ENCODE peak calls at places on chromosomes 7 and 10, in eight cellular contexts. Z, Q, I, J, Y, X, M and K are unnamed samples. For H3K4me1 and H3K9me3, the result is how much of the 10 kb centered on the place peaks cover.

GRCh38 chr7:133230591-133231194 is 22.2 kb upstream of the EXOC4 start:
- DNase-seq in Z (peak), Q (no peak), I (peak), J (peak), Y (peak), X (peak), M (peak), K (no peak)

GRCh38 chr7:143882611-143883078 is 19.3 kb downstream of the TCAF1 start:
- DNase-seq in Z (peak), Q (no peak), I (peak), J (peak), Y (no peak), X (no peak), M (peak), K (peak)

GRCh38 chr10:77602231-77602912 is 35.2 kb downstream of the KCNMA1 start:
- DNase-seq in Z (no peak), Q (no peak), I (no peak), J (no peak), Y (peak), X (no peak), M (no peak), K (peak)

GRCh38 chr7:37786741-37787569 is 61.4 kb upstream of the NME8 start:
- DNase-seq in Z (no peak), Q (no peak), I (no peak), J (no peak), Y (no peak), X (no peak), M (no peak), K (no peak)

GRCh38 chr7:19939746-19940145 is 166.3 kb upstream of the TMEM196 start:
- DNase-seq in Z (no peak), Q (no peak), I (no peak), J (no peak), Y (peak), X (no peak), M (no peak), K (peak)

GRCh38 chr10:132194726-132195125 is 8.0 kb downstream of the DPYSL4 start:
- DNase-seq in Z (no peak), Q (no peak), I (no peak), J (peak), Y (no peak), X (no peak), M (no peak), K (peak)

GRCh38 chr10:91559750-91560149 is 73.1 kb downstream of the PPP1R3C start:
- DNase-seq in Z (no peak), Q (no peak), I (no peak), J (no peak), Y (no peak), X (no peak), M (no peak), K (no peak)

GRCh38 chr10:31321396-31321941 is 2.5 kb downstream of the ZEB1 start:
- DNase-seq in Z (peak), Q (peak), I (no peak), J (no peak), Y (no peak), X (peak), M (no peak), K (no peak)

GRCh38 chr7:94509879-94510581 is 421 bp downstream of the CASD1 start:
- DNase-seq in Z (peak), Q (peak), I (peak), J (peak), Y (peak), X (peak), M (peak), K (peak)

GRCh38 chr10:664893-665292 is 24.6 kb downstream of the DIP2C start:
- DNase-seq in Z (no peak), Q (no peak), I (no peak), J (no peak), Y (no peak), X (no peak), M (no peak), K (no peak)

GRCh38 chr10:60310746-60311145 is 78.9 kb downstream of the ANK3 start:
- DNase-seq in Z (no peak), Q (no peak), I (no peak), J (no peak), Y (no peak), X (no peak), M (no peak), K (no peak)

GRCh38 chr10:15735766-15736165 is 16.0 kb upstream of the ITGA8 start:
- DNase-seq in Z (no peak), Q (no peak), I (no peak), J (peak), Y (no peak), X (no peak), M (no peak), K (no peak)

GRCh38 chr10:67837519-67838314 is at the start of gene DNAJC12:
- DNase-seq in Z (no peak), Q (no peak), I (no peak), J (no peak), Y (peak), X (no peak), M (no peak), K (peak)

GRCh38 chr10:48332166-48332870 is 25.8 kb downstream of the MAPK8 start:
- DNase-seq in Z (no peak), Q (no peak), I (peak), J (no peak), Y (peak), X (no peak), M (no peak), K (no peak)

GRCh38 chr7:93171606-93172226 is 23.5 kb upstream of the SAMD9L start:
- DNase-seq in Z (no peak), Q (no peak), I (no peak), J (no peak), Y (no peak), X (no peak), M (no peak), K (no peak)

GRCh38 chr7:80916770-80917681 is 1.8 kb downstream of the SEMA3C start:
- DNase-seq in Z (no peak), Q (no peak), I (no peak), J (no peak), Y (peak), X (no peak), M (no peak), K (peak)

GRCh38 chr7:110839866-110840265 is 251.1 kb upstream of the LRRN3 start:
- DNase-seq in Z (no peak), Q (no peak), I (no peak), J (peak), Y (peak), X (no peak), M (no peak), K (no peak)

GRCh38 chr10:31896972-31897384 is 31.7 kb downstream of the ARHGAP12 start:
- DNase-seq in Z (no peak), Q (no peak), I (no peak), J (no peak), Y (peak), X (no peak), M (no peak), K (no peak)

GRCh38 chr10:58996866-58997265 is 179.6 kb upstream of the PHYHIPL start:
- DNase-seq in Z (no peak), Q (no peak), I (no peak), J (no peak), Y (no peak), X (no peak), M (no peak), K (no peak)

GRCh38 chr10:58998924-58999713 is 177.3 kb upstream of the PHYHIPL start:
- DNase-seq in Z (no peak), Q (no peak), I (no peak), J (no peak), Y (no peak), X (no peak), M (no peak), K (no peak)

GRCh38 chr10:59002011-59002410 is 174.4 kb upstream of the PHYHIPL start:
- DNase-seq in Z (no peak), Q (no peak), I (no peak), J (no peak), Y (no peak), X (no peak), M (no peak), K (no peak)

GRCh38 chr10:59003203-59003602 is 173.2 kb upstream of the PHYHIPL start:
- DNase-seq in Z (no peak), Q (no peak), I (no peak), J (no peak), Y (no peak), X (no peak), M (no peak), K (no peak)

DNA sequence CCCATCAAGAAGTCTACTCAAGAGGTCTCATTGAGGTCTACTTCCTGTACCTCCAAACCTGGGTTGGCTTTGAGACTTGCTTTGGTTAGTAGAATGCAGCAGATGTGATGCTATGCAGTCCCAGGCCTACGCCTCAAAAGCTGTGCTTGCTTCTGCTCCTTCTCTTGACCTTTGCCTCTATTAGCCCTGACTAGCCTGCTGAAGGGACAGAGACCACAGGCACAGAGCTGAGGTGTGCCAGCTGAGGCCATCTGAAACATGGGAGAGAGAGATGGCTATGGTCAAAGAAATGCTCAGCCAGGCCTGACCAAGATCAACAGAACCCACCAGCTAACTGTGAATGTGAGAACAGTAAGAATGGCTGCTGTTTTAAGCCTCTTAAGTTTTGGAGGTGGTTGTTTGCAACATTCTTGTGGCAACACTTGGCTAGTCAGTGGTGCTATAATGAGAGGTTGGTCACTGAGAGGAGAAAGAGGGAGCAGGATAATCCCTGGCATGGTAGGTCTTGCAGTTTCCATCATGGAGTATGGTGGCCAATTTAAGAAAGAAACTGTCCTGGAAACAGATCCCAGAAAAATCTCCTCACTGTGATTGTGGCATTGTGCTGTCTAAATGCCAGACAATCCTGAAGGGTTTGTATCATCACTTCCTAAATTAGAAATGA is 176.1 kb upstream of the PHYHIPL start:
- DNase-seq in Z (no peak), Q (no peak), I (no peak), J (no peak), Y (no peak), X (no peak), M (no peak), K (no peak)
- H3K27ac ChIP-seq in Z (no peak), Q (no peak), I (no peak), J (peak), Y (no peak), X (no peak), M (no peak), K (no peak)

GRCh38 chr10:112650588-112651030 is 203.6 kb downstream of the VTI1A start:
- DNase-seq in Z (no peak), Q (no peak), I (no peak), J (no peak), Y (peak), X (no peak), M (no peak), K (peak)
- H3K4me1 ChIP-seq in Z (under half), Q (under half), I (under half), J (under half), Y (under half), X (under half), M (under half), K (under half)

DNA sequence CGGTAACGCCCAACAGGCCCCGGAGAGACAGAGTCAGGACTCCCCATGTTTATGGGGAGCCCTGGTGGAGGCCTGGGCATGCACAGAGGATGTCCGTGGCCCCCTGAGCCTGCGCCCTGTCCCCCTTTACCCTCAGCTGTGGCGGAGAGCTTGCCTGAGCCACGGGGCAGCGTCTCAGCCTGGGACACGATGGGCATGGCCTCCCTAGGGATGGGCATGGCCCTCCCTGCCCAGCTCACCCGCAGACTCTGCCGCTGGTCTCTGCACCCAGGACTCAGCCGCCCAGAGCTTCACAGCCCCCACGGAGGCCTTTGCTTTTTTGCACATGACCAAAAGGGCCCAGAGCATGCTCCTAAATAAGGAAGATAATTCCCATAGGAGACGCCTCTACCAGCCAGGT is 394.2 kb downstream of the PTPRN2 start:
- DNase-seq in Z (no peak), Q (no peak), I (no peak), J (no peak), Y (no peak), X (no peak), M (no peak), K (peak)
- H3K9me3 ChIP-seq in Z (under half), Q (under half), I (under half), J (under half), Y (under half), X (under half), M (under half), K (under half)

GRCh38 chr10:119166111-119166500 is 592 bp upstream of the SFXN4 start:
- DNase-seq in Z (no peak), Q (no peak), I (no peak), J (no peak), Y (no peak), X (no peak), M (no peak), K (no peak)

GRCh38 chr10:119166564-119166963 is 1.1 kb upstream of the SFXN4 start:
- DNase-seq in Z (no peak), Q (no peak), I (no peak), J (no peak), Y (no peak), X (no peak), M (no peak), K (no peak)

GRCh38 chr10:119162693-119163092 is 2.8 kb downstream of the SFXN4 start:
- DNase-seq in Z (no peak), Q (no peak), I (no peak), J (no peak), Y (no peak), X (no peak), M (no peak), K (no peak)

GRCh38 chr10:119167041-119167440 is 1.5 kb upstream of the SFXN4 start:
- DNase-seq in Z (no peak), Q (no peak), I (no peak), J (no peak), Y (no peak), X (no peak), M (no peak), K (no peak)

GRCh38 chr10:119165171-119166110 is at the start of gene SFXN4:
- DNase-seq in Z (peak), Q (peak), I (peak), J (peak), Y (peak), X (peak), M (peak), K (peak)
- H3K27ac ChIP-seq in Z (peak), Q (peak), I (peak), J (peak), Y (peak), X (peak), M (peak), K (peak)

DNA sequence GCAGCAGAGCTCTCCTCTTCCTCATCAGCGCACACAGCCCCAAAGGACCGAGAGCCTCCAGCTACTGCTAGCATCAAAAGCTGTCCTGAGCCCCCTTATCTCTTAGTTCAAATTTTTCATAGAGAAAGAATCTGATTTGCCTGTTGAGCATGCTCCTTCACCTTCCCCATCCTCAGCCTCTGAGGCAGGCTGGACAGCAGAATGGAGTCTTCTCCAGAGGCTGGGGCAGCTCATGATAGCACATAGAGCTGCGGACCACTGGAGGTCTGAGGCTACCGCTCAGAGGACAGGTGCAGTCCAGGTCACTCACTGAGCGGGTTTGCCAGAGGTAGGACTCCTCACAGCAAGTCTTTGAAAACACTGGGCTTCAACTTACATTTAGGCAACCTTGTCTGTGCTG is 72.8 kb upstream of the GRB10 start:
- DNase-seq in Z (no peak), Q (no peak), I (no peak), J (no peak), Y (no peak), X (no peak), M (no peak), K (no peak)
- H3K4me1 ChIP-seq in Z (under half), Q (under half), I (under half), J (under half), Y (under half), X (under half), M (under half), K (under half)

DNA sequence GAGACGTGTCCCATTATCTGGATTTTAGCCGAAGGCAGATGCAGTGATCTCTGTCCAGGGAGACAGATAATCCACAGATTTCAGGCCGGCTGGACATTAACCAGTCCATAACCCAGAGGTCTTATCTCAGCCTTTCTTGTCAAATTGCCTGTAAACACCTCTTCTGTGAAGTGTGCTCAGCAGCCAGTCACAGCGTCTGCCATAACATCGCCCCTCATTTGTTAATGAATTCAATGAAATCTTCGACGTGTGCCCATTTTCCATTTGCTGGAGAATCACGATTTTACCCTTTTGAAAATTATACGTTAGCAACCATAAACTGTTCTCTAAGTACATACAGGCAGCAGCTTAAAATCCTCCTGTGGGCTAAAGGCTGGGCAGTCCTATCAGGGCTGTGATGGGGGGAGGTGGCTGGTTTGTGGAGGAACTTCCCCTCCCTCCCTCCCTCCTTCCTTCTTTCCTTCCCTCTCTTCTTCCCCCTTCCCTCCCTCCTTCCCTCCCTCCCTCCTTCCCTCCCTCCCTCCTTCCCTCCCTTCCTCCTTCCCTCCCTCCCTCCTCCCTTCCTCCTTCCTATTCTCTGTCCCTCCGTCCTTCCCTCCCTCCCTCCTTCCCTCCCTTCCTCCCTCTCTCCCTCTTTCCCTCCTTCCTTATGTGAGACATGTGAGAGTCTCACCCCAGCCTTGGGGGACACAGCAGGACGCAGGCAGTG is 26.6 kb upstream of the FAM20C start:
- DNase-seq in Z (no peak), Q (no peak), I (no peak), J (no peak), Y (no peak), X (no peak), M (peak), K (peak)
- H3K9me3 ChIP-seq in Z (under half), Q (under half), I (under half), J (under half), Y (under half), X (under half), M (under half), K (under half)

GRCh38 chr7:123552641-123553040 is 5.0 kb downstream of the NDUFA5 start:
- DNase-seq in Z (no peak), Q (no peak), I (no peak), J (no peak), Y (no peak), X (no peak), M (no peak), K (no peak)

GRCh38 chr7:123553159-123553558 is 4.5 kb downstream of the NDUFA5 start:
- DNase-seq in Z (no peak), Q (no peak), I (no peak), J (no peak), Y (no peak), X (no peak), M (no peak), K (no peak)

GRCh38 chr7:123548406-123548805 is 9.2 kb downstream of the NDUFA5 start:
- DNase-seq in Z (no peak), Q (no peak), I (no peak), J (no peak), Y (no peak), X (no peak), M (no peak), K (no peak)
- H3K27ac ChIP-seq in Z (no peak), Q (no peak), I (no peak), J (no peak), Y (no peak), X (no peak), M (no peak), K (peak)

DNA sequence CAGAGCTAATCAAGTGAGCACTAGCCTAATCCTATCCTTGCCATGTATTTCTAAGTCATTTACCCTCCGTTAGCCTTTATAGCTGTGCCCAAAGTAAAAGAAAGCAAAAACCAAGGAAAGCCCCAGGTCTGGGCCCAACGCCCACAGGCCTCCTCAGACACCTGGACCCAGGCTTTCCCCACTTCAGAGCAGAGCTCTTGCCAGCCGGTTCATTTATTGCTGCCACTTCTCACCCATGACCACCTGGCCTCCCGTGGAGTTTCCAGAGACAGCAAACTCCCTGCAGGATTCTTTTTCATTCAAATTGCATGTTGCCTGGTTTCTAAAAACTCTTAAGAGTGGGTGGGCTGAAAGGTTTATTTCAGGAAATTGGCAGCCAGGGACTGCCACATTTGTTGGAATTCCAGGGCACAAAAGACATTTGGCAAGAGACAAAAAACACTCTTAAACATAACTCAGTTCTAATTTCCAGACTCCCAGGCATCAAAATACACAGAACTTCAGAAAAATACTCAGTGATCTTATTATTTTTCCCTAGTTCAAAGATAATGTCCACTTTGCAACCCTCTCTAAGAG is 4.7 kb downstream of the VOPP1 start:
- DNase-seq in Z (no peak), Q (peak), I (no peak), J (no peak), Y (no peak), X (no peak), M (peak), K (no peak)
- H3K4me1 ChIP-seq in Z (half or more), Q (under half), I (half or more), J (half or more), Y (under half), X (half or more), M (under half), K (under half)